ENCODE peak calls at places on chromosomes 11 and 22, in ten cellular contexts. A, Z, F, V, G, X, L, D, T and Y are unnamed samples. For H3K27me3, the result is how much of the 10 kb centered on the place peaks cover.

GRCh38 chr11:133029096-133029495 is 503.2 kb downstream of the OPCML start:
- DNase-seq in A (no peak), L (peak), D (no peak), V (no peak), T (no peak), G (no peak), X (no peak), F (no peak), Z (no peak), Y (no peak)

GRCh38 chr11:12539570-12539969 is 134.7 kb upstream of the TEAD1 start:
- DNase-seq in A (no peak), F (no peak), G (no peak), D (no peak), V (no peak), L (no peak), T (no peak), X (peak), Z (no peak), Y (no peak)

GRCh38 chr11:73272680-73273038 is 521 bp downstream of the P2RY6 start:
- DNase-seq in X (no peak), L (no peak), Z (no peak), V (no peak), T (no peak), A (no peak), D (no peak), G (no peak), F (no peak), Y (no peak)

GRCh38 chr22:20424937-20425587 is 12.6 kb downstream of the SCARF2 start:
- DNase-seq in L (no peak), T (no peak), G (peak), F (no peak), D (no peak), V (peak), Z (peak), X (no peak), A (no peak), Y (no peak)

GRCh38 chr11:134862168-134862567 is 450.1 kb upstream of the B3GAT1 start:
- DNase-seq in Z (no peak), F (no peak), L (no peak), A (no peak), X (no peak), D (no peak), V (no peak), G (no peak), T (no peak), Y (no peak)

GRCh38 chr11:106286881-106287504 is 209.5 kb downstream of the AASDHPPT start:
- DNase-seq in Z (no peak), F (no peak), L (no peak), D (no peak), G (no peak), V (no peak), T (no peak), A (no peak), X (no peak), Y (no peak)

GRCh38 chr11:68113986-68114385 is 7.2 kb downstream of the CHKA start:
- DNase-seq in L (no peak), X (no peak), F (no peak), V (no peak), T (no peak), Z (no peak), D (no peak), G (no peak), A (no peak), Y (no peak)

GRCh38 chr22:38272373-38273134 is at the start of gene TMEM184B:
- DNase-seq in X (peak), F (peak), Z (peak), L (no peak), V (peak), G (peak), A (no peak), D (peak), T (peak), Y (peak)

GRCh38 chr11:95593101-95593500 is 196.5 kb downstream of the FAM76B start:
- DNase-seq in A (no peak), V (no peak), X (no peak), G (no peak), D (no peak), Z (no peak), F (no peak), T (no peak), L (no peak), Y (no peak)

GRCh38 chr11:15826826-15827225 is 529.5 kb downstream of the SOX6 start:
- DNase-seq in A (no peak), T (no peak), D (peak), F (no peak), V (peak), X (peak), G (peak), L (peak), Z (peak), Y (no peak)

GRCh38 chr22:29994027-29994715 is 86.1 kb upstream of the HORMAD2 start:
- DNase-seq in L (no peak), D (no peak), T (no peak), Z (no peak), V (no peak), F (no peak), X (no peak), G (no peak), A (no peak), Y (no peak)

GRCh38 chr22:27314276-27314807 is 487.2 kb downstream of the MN1 start:
- DNase-seq in G (no peak), V (no peak), L (no peak), A (no peak), Z (peak), T (no peak), X (no peak), F (no peak), D (no peak), Y (no peak)

GRCh38 chr11:28619870-28620540 is 511.8 kb downstream of the METTL15 start:
- DNase-seq in F (no peak), G (no peak), V (no peak), X (no peak), A (no peak), T (no peak), D (no peak), Z (no peak), L (no peak), Y (no peak)

GRCh38 chr22:46360097-46360496 is 24.6 kb downstream of the TRMU start:
- DNase-seq in G (no peak), F (no peak), D (no peak), T (no peak), V (no peak), A (no peak), X (no peak), Z (no peak), L (no peak), Y (no peak)

GRCh38 chr11:110031171-110031570 is 62.0 kb upstream of the ZC3H12C start:
- DNase-seq in V (no peak), X (no peak), D (no peak), Z (no peak), T (no peak), G (no peak), A (no peak), F (no peak), L (no peak), Y (no peak)

GRCh38 chr11:11416502-11416901 is 63.5 kb upstream of the CSNK2A3 start:
- DNase-seq in A (no peak), L (no peak), V (no peak), F (no peak), X (peak), D (no peak), T (no peak), Z (no peak), G (no peak), Y (no peak)

GRCh38 chr22:35452351-35452781 is 52.4 kb downstream of the MCM5 start:
- DNase-seq in X (no peak), Z (peak), D (no peak), T (no peak), A (no peak), F (no peak), V (no peak), G (peak), L (no peak), Y (no peak)

GRCh38 chr11:64268687-64269379 is 15.6 kb downstream of the BAD start:
- DNase-seq in G (peak), A (peak), V (peak), D (peak), F (peak), X (peak), L (no peak), Z (peak), T (peak), Y (no peak)

GRCh38 chr22:30751529-30751928 is 56.9 kb downstream of the OSBP2 start:
- DNase-seq in X (no peak), Z (no peak), F (no peak), V (no peak), T (no peak), D (no peak), G (no peak), L (no peak), A (no peak), Y (no peak)

GRCh38 chr22:23178512-23179254 is 1.6 kb upstream of the BCR start:
- DNase-seq in D (peak), X (peak), F (peak), A (peak), L (peak), T (peak), V (peak), Z (peak), G (peak), Y (peak)

GRCh38 chr11:3808846-3809623 is 675 bp downstream of the PGAP2 start:
- DNase-seq in T (peak), X (no peak), V (no peak), Z (peak), L (no peak), G (no peak), A (no peak), F (no peak), D (no peak), Y (peak)

GRCh38 chr11:28961726-28962125 is 853.5 kb downstream of the METTL15 start:
- DNase-seq in A (no peak), T (no peak), V (no peak), L (no peak), D (no peak), X (no peak), Z (no peak), G (no peak), F (no peak), Y (no peak)

GRCh38 chr22:23532756-23533155 is 47.3 kb downstream of the IGLL1 start:
- DNase-seq in Z (no peak), G (peak), L (no peak), V (no peak), A (no peak), X (no peak), F (no peak), D (peak), T (no peak), Y (no peak)

GRCh38 chr11:86469491-86470388 is 95.1 kb downstream of the CCDC81 start:
- DNase-seq in G (no peak), X (no peak), T (no peak), L (no peak), F (peak), D (no peak), V (no peak), Z (no peak), A (peak), Y (no peak)

GRCh38 chr11:23723861-23724260 is 773.0 kb upstream of the LUZP2 start:
- DNase-seq in X (no peak), L (no peak), D (no peak), T (no peak), V (no peak), A (no peak), Z (no peak), G (no peak), F (no peak), Y (no peak)

GRCh38 chr22:35835998-35836691 is 118.5 kb downstream of the APOL5 start:
- DNase-seq in V (no peak), L (peak), D (peak), Z (peak), T (no peak), A (peak), G (no peak), X (peak), F (peak), Y (no peak)

GRCh38 chr11:520428-521178 is 13.6 kb upstream of the RNH1 start:
- DNase-seq in T (no peak), Z (no peak), A (no peak), X (no peak), L (no peak), D (no peak), V (peak), G (peak), F (no peak), Y (no peak)

GRCh38 chr11:103091441-103091809 is 535 bp downstream of the DCUN1D5 start:
- DNase-seq in Z (peak), X (peak), A (no peak), L (no peak), G (peak), F (peak), D (peak), V (peak), T (peak), Y (no peak)

GRCh38 chr22:31876156-31877035 is 67.9 kb upstream of the YWHAH start:
- DNase-seq in L (no peak), Z (no peak), F (no peak), D (no peak), A (no peak), X (no peak), G (no peak), V (no peak), T (peak), Y (no peak)

DNA sequence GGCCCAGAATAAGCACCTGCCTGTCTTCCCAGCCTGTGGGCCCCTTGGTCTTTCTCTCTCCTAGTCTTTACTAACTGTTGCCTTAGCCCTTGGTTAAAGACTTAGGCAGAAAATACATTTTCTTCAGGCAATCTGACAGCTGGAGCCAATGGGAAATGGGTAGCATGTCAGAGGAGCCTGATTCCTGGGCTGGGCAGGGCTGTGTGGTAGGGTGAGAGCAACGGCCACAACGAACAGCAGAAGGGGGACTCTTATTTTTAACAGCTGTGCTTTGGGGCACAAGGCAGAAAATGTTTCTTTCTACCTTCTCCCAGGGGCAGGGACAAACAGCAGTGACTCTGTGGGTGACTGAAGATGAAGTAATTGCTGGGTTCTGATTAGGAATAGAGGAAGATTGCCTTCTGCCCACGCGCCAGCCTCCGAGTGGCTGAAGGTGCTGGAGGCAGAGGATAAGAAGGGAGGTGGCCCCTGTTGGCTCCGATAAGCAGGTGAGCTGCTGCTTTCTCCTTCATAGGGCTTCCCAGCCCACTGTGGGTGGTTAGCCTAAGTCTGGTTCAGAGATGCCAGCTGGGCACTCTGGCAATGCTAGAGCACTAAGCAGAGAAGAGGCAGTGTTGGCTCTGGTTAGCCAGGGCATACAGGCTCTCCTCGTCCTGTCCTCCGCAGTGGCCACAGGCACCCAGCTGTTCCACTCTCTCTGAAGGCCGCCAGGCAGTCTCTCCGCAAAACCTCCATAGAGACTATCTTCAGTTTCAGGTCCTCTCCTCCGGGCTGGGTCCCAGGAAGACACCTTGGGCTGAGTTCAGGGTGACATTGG is 1.5 kb downstream of the YPEL4 start:
- DNase-seq in D (peak), Z (no peak), X (no peak), G (peak), A (no peak), F (no peak), V (no peak), T (no peak), L (no peak), Y (no peak)
- H3K27me3 ChIP-seq in D (under half), Z (under half), X (under half), G (under half), A (under half), F (under half), V (under half), T (under half), L (under half), Y (under half)

DNA sequence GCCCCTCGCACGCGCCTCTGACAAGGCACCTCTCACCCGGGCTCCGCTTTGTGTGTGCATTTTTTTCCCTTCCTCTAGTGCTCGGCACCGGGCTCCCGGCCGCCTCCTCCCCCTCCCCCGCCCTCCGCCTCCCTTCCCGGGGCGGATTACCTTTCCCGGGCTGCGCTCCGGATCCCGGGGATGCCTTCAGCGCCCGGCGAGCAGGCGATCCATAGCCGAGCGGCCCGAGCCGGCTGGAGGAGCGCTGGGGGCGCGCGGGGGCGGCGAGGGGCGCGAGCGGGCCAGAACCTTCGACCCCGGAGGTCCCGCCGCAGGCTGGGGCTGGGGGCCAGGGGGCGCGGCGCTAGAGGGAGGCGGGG is 282 bp downstream of the MPPED2 start:
- DNase-seq in F (peak), D (peak), G (peak), A (no peak), T (no peak), L (no peak), V (peak), Z (peak), X (no peak), Y (no peak)
- H3K27me3 ChIP-seq in F (under half), D (under half), G (half or more), A (under half), T (under half), L (half or more), V (under half), Z (under half), X (half or more), Y (under half)

GRCh38 chr11:125086633-125087296 is 23.7 kb downstream of the SLC37A2 start:
- DNase-seq in T (no peak), G (peak), A (peak), L (no peak), D (no peak), V (no peak), Z (no peak), X (no peak), F (no peak), Y (no peak)

GRCh38 chr11:125083312-125084056 is 20.4 kb downstream of the SLC37A2 start:
- DNase-seq in V (no peak), A (peak), Z (no peak), X (no peak), T (no peak), D (no peak), L (no peak), F (no peak), G (peak), Y (no peak)

GRCh38 chr11:125085301-125086081 is 22.4 kb downstream of the SLC37A2 start:
- DNase-seq in A (peak), V (no peak), F (no peak), L (no peak), X (no peak), D (no peak), Z (no peak), T (no peak), G (peak), Y (no peak)

GRCh38 chr11:125084057-125084416 is 20.9 kb downstream of the SLC37A2 start:
- DNase-seq in X (no peak), Z (no peak), G (peak), D (no peak), L (no peak), V (no peak), A (no peak), F (no peak), T (no peak), Y (no peak)

DNA sequence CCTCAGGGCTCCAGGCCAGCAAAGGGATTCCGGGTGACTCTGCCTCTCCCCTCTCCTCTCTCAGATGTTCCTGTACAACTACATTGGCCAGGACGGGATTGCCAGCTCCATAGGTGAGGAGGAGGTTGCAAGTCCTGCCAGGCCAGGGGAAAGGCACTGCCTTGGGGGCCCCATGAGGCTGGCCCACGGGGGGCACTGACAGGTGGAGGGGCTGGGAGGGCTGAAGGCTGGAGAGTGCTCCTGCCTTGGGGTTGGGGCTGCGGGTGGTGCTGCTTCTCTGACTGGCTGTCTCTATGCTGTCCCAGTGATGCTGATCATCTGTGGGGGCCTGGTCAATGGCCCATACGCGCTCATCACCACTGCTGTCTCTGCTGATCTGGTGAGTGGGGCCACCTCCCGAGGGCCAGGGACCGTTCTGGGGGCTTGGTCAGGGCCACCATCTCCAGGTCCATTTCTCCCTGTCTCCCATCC is 21.7 kb downstream of the SLC37A2 start:
- DNase-seq in D (no peak), A (peak), L (no peak), V (no peak), T (no peak), F (no peak), X (no peak), G (peak), Z (no peak), Y (no peak)
- H3K27me3 ChIP-seq in D (under half), A (under half), L (under half), V (under half), T (under half), F (under half), X (under half), G (under half), Z (under half), Y (under half)

GRCh38 chr11:36565033-36565610 is 2.7 kb upstream of the RAG1 start:
- DNase-seq in G (no peak), L (no peak), A (no peak), Z (no peak), V (no peak), D (no peak), F (no peak), T (no peak), X (no peak), Y (no peak)
- H3K27me3 ChIP-seq in G (under half), L (under half), A (under half), Z (under half), V (under half), D (under half), F (under half), T (under half), X (under half), Y (under half)

DNA sequence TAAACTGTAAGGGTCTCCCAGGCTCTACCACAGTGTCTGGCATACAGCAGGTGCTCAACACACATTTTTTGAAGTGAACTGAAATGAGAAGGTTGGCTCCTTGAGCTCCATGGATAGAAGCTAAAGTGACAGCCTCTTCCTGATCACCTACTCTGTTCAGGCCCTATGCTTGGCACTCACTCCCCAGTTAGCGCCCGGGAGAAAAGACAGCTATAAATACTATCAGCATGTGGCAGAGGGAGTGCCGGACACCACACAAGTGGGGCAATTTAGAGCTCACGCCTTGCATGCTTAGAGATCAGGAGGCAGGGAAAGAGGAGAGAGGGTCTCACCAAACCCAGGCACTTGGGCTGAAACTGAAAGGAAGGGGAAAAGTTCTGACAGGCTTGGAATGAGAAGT is 195.5 kb downstream of the BUD13 start:
- DNase-seq in F (no peak), L (no peak), T (no peak), V (no peak), X (no peak), D (no peak), Z (no peak), A (no peak), G (no peak), Y (no peak)
- H3K27me3 ChIP-seq in F (under half), L (half or more), T (under half), V (under half), X (under half), D (under half), Z (under half), A (under half), G (half or more), Y (under half)

GRCh38 chr11:69860796-69861445 is 41.7 kb upstream of the FGF3 start:
- DNase-seq in X (peak), D (no peak), F (no peak), L (no peak), A (no peak), G (no peak), T (no peak), Z (no peak), V (no peak), Y (no peak)
- H3K27me3 ChIP-seq in X (under half), D (under half), F (under half), L (under half), A (under half), G (under half), T (under half), Z (under half), V (under half), Y (under half)